ENCODE peak calls at places on chromosomes 3 and 15, in eight cellular contexts. V, X, G, U, M, P, N and C are unnamed samples.

GRCh38 chr3:53068176-53068575 is 22.3 kb upstream of the SFMBT1 start:
- DNase-seq in V (no peak), X (no peak), G (no peak), U (no peak), M (no peak), P (no peak), N (no peak), C (no peak)

GRCh38 chr3:134211797-134212196 is 38.9 kb downstream of the RYK start:
- DNase-seq in V (no peak), X (peak), G (no peak), U (no peak), M (no peak), P (no peak), N (peak), C (peak)

GRCh38 chr3:39438880-39439279 is 28.6 kb upstream of the MOBP start:
- DNase-seq in V (no peak), X (no peak), G (no peak), U (no peak), M (no peak), P (no peak), N (no peak), C (no peak)

GRCh38 chr15:34359416-34359815 is 7.6 kb downstream of the LPCAT4 start:
- DNase-seq in V (no peak), X (no peak), G (no peak), U (no peak), M (no peak), P (no peak), N (no peak), C (no peak)

GRCh38 chr3:122944671-122945151 is 82.9 kb downstream of the SEMA5B start:
- DNase-seq in V (no peak), X (no peak), G (no peak), U (no peak), M (no peak), P (no peak), N (peak), C (no peak)

GRCh38 chr3:89606151-89606550 is 498.7 kb downstream of the EPHA3 start:
- DNase-seq in V (no peak), X (no peak), G (no peak), U (no peak), M (no peak), P (no peak), N (no peak), C (no peak)

GRCh38 chr3:186268616-186269448 is 93.2 kb downstream of the DGKG start:
- DNase-seq in V (no peak), X (no peak), G (no peak), U (no peak), M (no peak), P (no peak), N (no peak), C (no peak)

GRCh38 chr15:101071651-101072050 is 152.5 kb downstream of the LRRK1 start:
- DNase-seq in V (no peak), X (no peak), G (no peak), U (no peak), M (no peak), P (no peak), N (no peak), C (no peak)

GRCh38 chr3:42708611-42709151 is 6.1 kb upstream of the HHATL start:
- DNase-seq in V (no peak), X (no peak), G (no peak), U (no peak), M (no peak), P (no peak), N (no peak), C (no peak)

GRCh38 chr3:8762607-8763377 is 6.6 kb downstream of the OXTR start:
- DNase-seq in V (no peak), X (no peak), G (no peak), U (no peak), M (no peak), P (no peak), N (no peak), C (no peak)

GRCh38 chr3:192054881-192055280 is 593.9 kb downstream of the PYDC2 start:
- DNase-seq in V (no peak), X (no peak), G (peak), U (no peak), M (no peak), P (no peak), N (no peak), C (peak)

GRCh38 chr3:161423911-161424522 is 52.7 kb upstream of the SPTSSB start:
- DNase-seq in V (no peak), X (no peak), G (peak), U (no peak), M (peak), P (no peak), N (no peak), C (peak)

GRCh38 chr3:126666002-126666401 is 11.1 kb upstream of the TXNRD3 start:
- DNase-seq in V (no peak), X (no peak), G (no peak), U (no peak), M (no peak), P (no peak), N (no peak), C (no peak)

GRCh38 chr3:48445277-48445882 is 1.2 kb upstream of the ATRIP start:
- DNase-seq in V (no peak), X (no peak), G (no peak), U (no peak), M (no peak), P (no peak), N (no peak), C (no peak)

GRCh38 chr3:120162400-120162799 is 68.2 kb upstream of the GSK3B start:
- DNase-seq in V (no peak), X (no peak), G (no peak), U (no peak), M (no peak), P (no peak), N (no peak), C (no peak)

GRCh38 chr3:194109192-194109863 is 26.6 kb upstream of the HES1 start:
- DNase-seq in V (no peak), X (no peak), G (no peak), U (no peak), M (no peak), P (no peak), N (no peak), C (no peak)